ENCODE peak calls at places on chromosome 13, in ten cellular contexts. One of them, this sample, is unnamed.

GRCh38 chr13:94033830-94034642 is 445.4 kb downstream of the DCT start:
- DNase-seq in GM12878: no peak
- DNase-seq in T-helper 17 cell: no peak
- DNase-seq in epithelial cell of esophagus: no peak
- DNase-seq in thoracic aorta: no peak
- DNase-seq in CD8-positive, alpha-beta T cell: no peak
- DNase-seq in H54: no peak
- DNase-seq in aorta: no peak
- DNase-seq in NCI-H446: no peak
- DNase-seq in HT1080: no peak
- DNase-seq in this sample: no peak

GRCh38 chr13:86082116-86082515 is 282.9 kb upstream of the SLITRK6 start:
- DNase-seq in CD8-positive, alpha-beta T cell: no peak
- DNase-seq in HT1080: no peak
- DNase-seq in epithelial cell of esophagus: no peak
- DNase-seq in aorta: no peak
- DNase-seq in T-helper 17 cell: no peak
- DNase-seq in GM12878: no peak
- DNase-seq in NCI-H446: peak; percentile 0
- DNase-seq in thoracic aorta: no peak
- DNase-seq in H54: no peak
- DNase-seq in this sample: no peak

GRCh38 chr13:45209229-45209628 is 8.4 kb upstream of the KCTD4 start:
- DNase-seq in thoracic aorta: no peak
- DNase-seq in H54: no peak
- DNase-seq in NCI-H446: no peak
- DNase-seq in T-helper 17 cell: no peak
- DNase-seq in aorta: no peak
- DNase-seq in CD8-positive, alpha-beta T cell: no peak
- DNase-seq in GM12878: no peak
- DNase-seq in epithelial cell of esophagus: peak; percentile 95
- DNase-seq in HT1080: no peak
- DNase-seq in this sample: no peak

GRCh38 chr13:106259928-106260327 is 275.5 kb downstream of the EFNB2 start:
- DNase-seq in H54: no peak
- DNase-seq in epithelial cell of esophagus: no peak
- DNase-seq in T-helper 17 cell: no peak
- DNase-seq in GM12878: no peak
- DNase-seq in aorta: no peak
- DNase-seq in CD8-positive, alpha-beta T cell: no peak
- DNase-seq in HT1080: no peak
- DNase-seq in thoracic aorta: no peak
- DNase-seq in NCI-H446: no peak
- DNase-seq in this sample: no peak

GRCh38 chr13:67137044-67137735 is 92.9 kb downstream of the PCDH9 start:
- DNase-seq in HT1080: no peak
- DNase-seq in GM12878: no peak
- DNase-seq in CD8-positive, alpha-beta T cell: no peak
- DNase-seq in aorta: no peak
- DNase-seq in thoracic aorta: no peak
- DNase-seq in epithelial cell of esophagus: no peak
- DNase-seq in NCI-H446: no peak
- DNase-seq in H54: no peak
- DNase-seq in T-helper 17 cell: no peak
- DNase-seq in this sample: no peak

GRCh38 chr13:87089391-87089790 is 581.8 kb upstream of the SLITRK5 start:
- DNase-seq in CD8-positive, alpha-beta T cell: no peak
- DNase-seq in HT1080: peak; percentile 84
- DNase-seq in thoracic aorta: no peak
- DNase-seq in GM12878: no peak
- DNase-seq in aorta: no peak
- DNase-seq in NCI-H446: no peak
- DNase-seq in epithelial cell of esophagus: peak; percentile 79
- DNase-seq in H54: peak; percentile 30
- DNase-seq in T-helper 17 cell: no peak
- DNase-seq in this sample: no peak

GRCh38 chr13:50914848-50915247 is 5.3 kb downstream of the RNASEH2B start:
- DNase-seq in T-helper 17 cell: no peak
- DNase-seq in NCI-H446: no peak
- DNase-seq in GM12878: no peak
- DNase-seq in thoracic aorta: no peak
- DNase-seq in CD8-positive, alpha-beta T cell: no peak
- DNase-seq in aorta: no peak
- DNase-seq in epithelial cell of esophagus: peak; percentile 10
- DNase-seq in H54: no peak
- DNase-seq in HT1080: peak; percentile 24
- DNase-seq in this sample: no peak

GRCh38 chr13:27953671-27954405 is 15.3 kb downstream of the CDX2 start:
- DNase-seq in epithelial cell of esophagus: peak; percentile 72
- DNase-seq in T-helper 17 cell: peak; percentile 50
- DNase-seq in H54: peak; percentile 25
- DNase-seq in NCI-H446: peak; percentile 63
- DNase-seq in HT1080: peak; percentile 31
- DNase-seq in aorta: peak; percentile 84
- DNase-seq in thoracic aorta: no peak
- DNase-seq in GM12878: no peak
- DNase-seq in CD8-positive, alpha-beta T cell: peak; percentile 73
- DNase-seq in this sample: peak; percentile 92

GRCh38 chr13:110017379-110017778 is 231.0 kb upstream of the IRS2 start:
- DNase-seq in GM12878: no peak
- DNase-seq in T-helper 17 cell: no peak
- DNase-seq in HT1080: peak; percentile 98
- DNase-seq in H54: peak; percentile 89
- DNase-seq in epithelial cell of esophagus: peak; percentile 91
- DNase-seq in NCI-H446: no peak
- DNase-seq in thoracic aorta: no peak
- DNase-seq in aorta: no peak
- DNase-seq in CD8-positive, alpha-beta T cell: no peak
- DNase-seq in this sample: no peak

GRCh38 chr13:27839809-27840467 is 47.7 kb downstream of the GSX1 start:
- DNase-seq in aorta: no peak
- DNase-seq in T-helper 17 cell: no peak
- DNase-seq in NCI-H446: no peak
- DNase-seq in thoracic aorta: no peak
- DNase-seq in H54: peak; percentile 19
- DNase-seq in epithelial cell of esophagus: peak; percentile 50
- DNase-seq in GM12878: no peak
- DNase-seq in CD8-positive, alpha-beta T cell: no peak
- DNase-seq in HT1080: peak; percentile 15
- DNase-seq in this sample: no peak

GRCh38 chr13:110024646-110024980 is 238.2 kb upstream of the IRS2 start:
- DNase-seq in aorta: no peak
- DNase-seq in epithelial cell of esophagus: no peak
- DNase-seq in H54: no peak
- DNase-seq in GM12878: no peak
- DNase-seq in T-helper 17 cell: no peak
- DNase-seq in NCI-H446: no peak
- DNase-seq in thoracic aorta: no peak
- DNase-seq in HT1080: no peak
- DNase-seq in CD8-positive, alpha-beta T cell: no peak
- DNase-seq in this sample: no peak

GRCh38 chr13:34356686-34357434 is 538.9 kb downstream of the RFC3 start:
- DNase-seq in CD8-positive, alpha-beta T cell: no peak
- DNase-seq in NCI-H446: no peak
- DNase-seq in epithelial cell of esophagus: no peak
- DNase-seq in T-helper 17 cell: no peak
- DNase-seq in aorta: no peak
- DNase-seq in thoracic aorta: no peak
- DNase-seq in H54: no peak
- DNase-seq in GM12878: no peak
- DNase-seq in HT1080: no peak
- DNase-seq in this sample: no peak

GRCh38 chr13:33487575-33488243 is 202.2 kb upstream of the STARD13 start:
- DNase-seq in GM12878: peak; percentile 27
- DNase-seq in HT1080: peak; percentile 74
- DNase-seq in thoracic aorta: no peak
- DNase-seq in aorta: no peak
- DNase-seq in CD8-positive, alpha-beta T cell: no peak
- DNase-seq in epithelial cell of esophagus: peak; percentile 56
- DNase-seq in T-helper 17 cell: no peak
- DNase-seq in NCI-H446: peak; percentile 35
- DNase-seq in H54: no peak
- DNase-seq in this sample: peak; percentile 56

GRCh38 chr13:112153364-112153763 is 86.4 kb downstream of the SOX1 start:
- DNase-seq in T-helper 17 cell: no peak
- DNase-seq in GM12878: no peak
- DNase-seq in aorta: no peak
- DNase-seq in thoracic aorta: no peak
- DNase-seq in epithelial cell of esophagus: no peak
- DNase-seq in CD8-positive, alpha-beta T cell: no peak
- DNase-seq in H54: no peak
- DNase-seq in HT1080: no peak
- DNase-seq in NCI-H446: no peak
- DNase-seq in this sample: no peak

GRCh38 chr13:93534181-93534700 is 307.6 kb downstream of the GPC6 start:
- DNase-seq in T-helper 17 cell: no peak
- DNase-seq in aorta: no peak
- DNase-seq in GM12878: no peak
- DNase-seq in HT1080: no peak
- DNase-seq in CD8-positive, alpha-beta T cell: no peak
- DNase-seq in thoracic aorta: no peak
- DNase-seq in NCI-H446: no peak
- DNase-seq in H54: no peak
- DNase-seq in epithelial cell of esophagus: no peak
- DNase-seq in this sample: no peak